ENCODE peak calls at places on chromosomes 3 and 15, in four cellular contexts. M, Q, V and T are unnamed samples.

GRCh38 chr3:47678446-47679338 is 100.0 kb upstream of the CSPG5 start:
- DNase-seq in M (no peak), Q (no peak), V (no peak), T (no peak)

GRCh38 chr3:9036327-9037112 is 73.2 kb upstream of the RAD18 start:
- DNase-seq in M (no peak), Q (peak), V (no peak), T (peak)

GRCh38 chr3:153658151-153658550 is 463.0 kb upstream of the ARHGEF26 start:
- DNase-seq in M (peak), Q (no peak), V (no peak), T (no peak)

GRCh38 chr3:184496933-184497332 is 64.7 kb upstream of the EPHB3 start:
- DNase-seq in M (no peak), Q (no peak), V (no peak), T (no peak)

GRCh38 chr15:101318810-101319200 is 23.8 kb upstream of the SNRPA1 start:
- DNase-seq in M (no peak), Q (no peak), V (no peak), T (no peak)

GRCh38 chr15:65583701-65584100 is 27.2 kb downstream of the INTS14 start:
- DNase-seq in M (no peak), Q (no peak), V (peak), T (peak)

GRCh38 chr3:187104956-187105355 is 34.3 kb downstream of the RPL39L start:
- DNase-seq in M (no peak), Q (peak), V (no peak), T (no peak)

GRCh38 chr15:70034596-70034995 is 63.1 kb downstream of the TLE3 start:
- DNase-seq in M (no peak), Q (no peak), V (no peak), T (no peak)

GRCh38 chr3:4492240-4493007 is 724 bp upstream of the ITPR1 start:
- DNase-seq in M (peak), Q (peak), V (peak), T (peak)

GRCh38 chr3:195895078-195895899 is 13.1 kb downstream of the TNK2 start:
- DNase-seq in M (no peak), Q (peak), V (peak), T (peak)

GRCh38 chr3:136250862-136251460 is 821 bp downstream of the PCCB start:
- DNase-seq in M (no peak), Q (peak), V (peak), T (peak)

GRCh38 chr3:159260049-159260662 is 458.3 kb downstream of the MFSD1 start:
- DNase-seq in M (no peak), Q (peak), V (no peak), T (peak)

GRCh38 chr3:47261301-47261700 is 21.3 kb downstream of the KIF9 start:
- DNase-seq in M (no peak), Q (no peak), V (no peak), T (no peak)

GRCh38 chr3:122505676-122506075 is 9.1 kb downstream of the KPNA1 start:
- DNase-seq in M (no peak), Q (no peak), V (no peak), T (no peak)

GRCh38 chr15:76398702-76399101 is 62.1 kb downstream of the ISL2 start:
- DNase-seq in M (no peak), Q (no peak), V (no peak), T (no peak)

GRCh38 chr3:21795152-21795837 is 44.3 kb upstream of the ZNF385D start:
- DNase-seq in M (no peak), Q (peak), V (no peak), T (no peak)